ENCODE peak calls at places on chromosomes 5 and 9, in four cellular contexts. W, I, G and X are unnamed samples.

GRCh38 chr5:166165600-166165999 is 2125.8 kb upstream of the WWC1 start:
- DNase-seq in I (no peak), W (no peak), G (no peak), X (no peak)

GRCh38 chr9:6925841-6926240 is 168.1 kb downstream of the KDM4C start:
- DNase-seq in G (no peak), I (no peak), W (no peak), X (no peak)

GRCh38 chr5:72108200-72109050 is 1.1 kb downstream of the MAP1B start:
- DNase-seq in I (peak), W (no peak), G (peak), X (peak)

GRCh38 chr5:54534306-54534705 is 16.7 kb downstream of the SNX18 start:
- DNase-seq in I (no peak), W (no peak), G (no peak), X (no peak)

GRCh38 chr9:136915632-136916329 is 28.8 kb downstream of the FBXW5 start:
- DNase-seq in I (no peak), G (no peak), W (no peak), X (no peak)

GRCh38 chr5:166594552-166594951 is 1696.9 kb upstream of the WWC1 start:
- DNase-seq in I (no peak), W (no peak), G (no peak), X (no peak)

GRCh38 chr9:115691097-115691496 is 462.5 kb upstream of the PAPPA start:
- DNase-seq in W (no peak), G (no peak), I (peak), X (no peak)

GRCh38 chr9:136546697-136547481 is 1.0 kb upstream of the NOTCH1 start:
- DNase-seq in G (peak), I (peak), W (peak), X (peak)

GRCh38 chr5:128036961-128037360 is 46.6 kb upstream of the SLC12A2 start:
- DNase-seq in W (no peak), I (no peak), G (no peak), X (no peak)

GRCh38 chr9:134230942-134231325 is 66.6 kb upstream of the RNU6ATAC start:
- DNase-seq in G (no peak), W (no peak), I (no peak), X (no peak)

GRCh38 chr9:124017929-124018730 is 6.6 kb downstream of the LHX2 start:
- DNase-seq in W (no peak), G (no peak), I (no peak), X (no peak)

GRCh38 chr9:16572005-16572727 is 298.3 kb downstream of the BNC2 start:
- DNase-seq in W (no peak), G (no peak), I (no peak), X (no peak)